ENCODE peak calls at places on chromosome 6, in five cellular contexts. B, T, D, A and F are unnamed samples.

GRCh38 chr6:82362868-82363267 is 749 bp upstream of the TPBG start:
- DNase-seq in B (peak; percentile 64), T (no peak), D (no peak), A (no peak), F (no peak)

GRCh38 chr6:35449287-35449881 is 2.8 kb upstream of the FANCE start:
- DNase-seq in B (peak; percentile 30), T (no peak), D (peak; percentile 72), A (peak; percentile 44), F (peak; percentile 59)

GRCh38 chr6:7201732-7202541 is 94.2 kb downstream of the RREB1 start:
- DNase-seq in B (no peak), T (no peak), D (no peak), A (no peak), F (no peak)

GRCh38 chr6:154622618-154623336 is 110.4 kb upstream of the SCAF8 start:
- DNase-seq in B (no peak), T (no peak), D (no peak), A (no peak), F (no peak)

GRCh38 chr6:140661691-140662090 is 1287.2 kb upstream of the CITED2 start:
- DNase-seq in B (no peak), T (no peak), D (no peak), A (no peak), F (no peak)

GRCh38 chr6:98272061-98272460 is 562.3 kb upstream of the POU3F2 start:
- DNase-seq in B (no peak), T (no peak), D (no peak), A (no peak), F (no peak)

GRCh38 chr6:13920584-13920983 is 4.2 kb upstream of the RNF182 start:
- DNase-seq in B (no peak), T (no peak), D (no peak), A (no peak), F (no peak)

GRCh38 chr6:125789576-125790402 is 971 bp upstream of the NCOA7 start:
- DNase-seq in B (no peak), T (peak; percentile 20), D (peak; percentile 15), A (peak; percentile 69), F (peak; percentile 55)

GRCh38 chr6:13248053-13248452 is 80.3 kb downstream of the TBC1D7 start:
- DNase-seq in B (peak; percentile 64), T (no peak), D (no peak), A (no peak), F (peak; percentile 80)

GRCh38 chr6:127518710-127519468 is at the start of gene MTCL3:
- DNase-seq in B (no peak), T (peak; percentile 71), D (no peak), A (peak; percentile 26), F (peak; percentile 75)

GRCh38 chr6:12637960-12638641 is 78.5 kb upstream of the PHACTR1 start:
- DNase-seq in B (peak; percentile 48), T (peak; percentile 56), D (peak; percentile 15), A (no peak), F (no peak)

GRCh38 chr6:127131275-127131674 is 12.8 kb downstream of the RSPO3 start:
- DNase-seq in B (no peak), T (no peak), D (no peak), A (no peak), F (no peak)

GRCh38 chr6:140401666-140402255 is 1027.3 kb upstream of the CITED2 start:
- DNase-seq in B (no peak), T (no peak), D (no peak), A (no peak), F (no peak)

GRCh38 chr6:136415351-136416005 is 125.8 kb upstream of the BCLAF1 start:
- DNase-seq in B (no peak), T (no peak), D (no peak), A (no peak), F (no peak)

GRCh38 chr6:35084041-35084491 is 57.1 kb downstream of the TCP11 start:
- DNase-seq in B (no peak), T (no peak), D (no peak), A (no peak), F (no peak)

GRCh38 chr6:41498968-41499599 is 47.1 kb upstream of the FOXP4 start:
- DNase-seq in B (no peak), T (no peak), D (no peak), A (no peak), F (no peak)

GRCh38 chr6:111854683-111855082 is 18.6 kb downstream of the FYN start:
- DNase-seq in B (no peak), T (no peak), D (no peak), A (no peak), F (no peak)

GRCh38 chr6:12012566-12013367 is 655 bp downstream of the HIVEP1 start:
- DNase-seq in B (no peak), T (peak; percentile 63), D (peak; percentile 81), A (peak; percentile 71), F (peak; percentile 28)

GRCh38 chr6:138795809-138796469 is at the start of gene ECT2L:
- DNase-seq in B (no peak), T (peak; percentile 50), D (no peak), A (no peak), F (no peak)

GRCh38 chr6:28747631-28748157 is 176.1 kb downstream of the TRIM27 start:
- DNase-seq in B (peak; percentile 89), T (peak; percentile 5), D (no peak), A (no peak), F (no peak)

GRCh38 chr6:37679539-37680476 is 17.9 kb downstream of the MDGA1 start:
- DNase-seq in B (no peak), T (no peak), D (no peak), A (no peak), F (no peak)

GRCh38 chr6:169969372-169970099 is 218.1 kb downstream of the ERMARD start:
- DNase-seq in B (no peak), T (no peak), D (no peak), A (peak; percentile 2), F (no peak)

GRCh38 chr6:152368761-152369624 is 268.2 kb downstream of the SYNE1 start:
- DNase-seq in B (no peak), T (no peak), D (no peak), A (no peak), F (no peak)

GRCh38 chr6:136551103-136551502 is 881 bp upstream of the MAP7 start:
- DNase-seq in B (no peak), T (no peak), D (no peak), A (no peak), F (no peak)

GRCh38 chr6:39929733-39930461 is 4.4 kb downstream of the MOCS1 start:
- DNase-seq in B (no peak), T (no peak), D (no peak), A (no peak), F (no peak)

GRCh38 chr6:16764188-16764950 is 3.1 kb upstream of the ATXN1 start:
- DNase-seq in B (no peak), T (no peak), D (no peak), A (no peak), F (no peak)

GRCh38 chr6:36779227-36779626 is 60.0 kb downstream of the CPNE5 start:
- DNase-seq in B (no peak), T (no peak), D (no peak), A (no peak), F (no peak)

GRCh38 chr6:149060300-149060984 is 257.1 kb upstream of the TAB2 start:
- DNase-seq in B (no peak), T (no peak), D (no peak), A (peak; percentile 55), F (no peak)

GRCh38 chr6:110039996-110040383 is 61.9 kb downstream of the GPR6 start:
- DNase-seq in B (no peak), T (no peak), D (no peak), A (peak; percentile 62), F (no peak)

GRCh38 chr6:36463686-36464085 is 20.9 kb downstream of the KCTD20 start:
- DNase-seq in B (no peak), T (no peak), D (no peak), A (no peak), F (no peak)

GRCh38 chr6:154887051-154887450 is 108.1 kb upstream of the TIAM2 start:
- DNase-seq in B (no peak), T (no peak), D (no peak), A (no peak), F (no peak)

GRCh38 chr6:159969921-159970320 is 1.0 kb downstream of the IGF2R start:
- DNase-seq in B (no peak), T (peak; percentile 45), D (peak; percentile 60), A (no peak), F (no peak)

GRCh38 chr6:34771727-34772126 is 14.4 kb downstream of the SNRPC start:
- DNase-seq in B (peak; percentile 65), T (no peak), D (peak; percentile 37), A (no peak), F (no peak)

GRCh38 chr6:7232351-7232750 is 80.6 kb downstream of the SSR1 start:
- DNase-seq in B (no peak), T (no peak), D (no peak), A (no peak), F (no peak)

GRCh38 chr6:4929319-4929718 is 74.5 kb downstream of the RPP40 start:
- DNase-seq in B (no peak), T (no peak), D (no peak), A (no peak), F (no peak)

GRCh38 chr6:40891131-40891530 is 147.9 kb downstream of the UNC5CL start:
- DNase-seq in B (no peak), T (no peak), D (no peak), A (no peak), F (no peak)

GRCh38 chr6:125002090-125002741 is 40.0 kb downstream of the RNF217 start:
- DNase-seq in B (no peak), T (no peak), D (no peak), A (no peak), F (no peak)